ENCODE peak calls at places on chromosomes 4 and X, in eight cellular contexts. One of them, this sample, is unnamed.

GRCh38 chrX:148574247-148574973 is 74.0 kb downstream of the AFF2 start:
- DNase-seq in neural progenitor cell: no peak
- DNase-seq in activated T-cell treated with anti-CD3 and anti-CD28 coated beads, Interleukin-2, amount 50 U/mL, for 72 hours: no peak
- DNase-seq in psoas muscle: no peak
- DNase-seq in aorta: no peak
- DNase-seq in activated T-helper 1 cell treated with anti-CD3 and anti-CD28 coated beads, Interleukin-12 subunit alpha, Interleukin-12 subunit beta, Interleukin-2, Interleukin-4 antibody, amounts not matched to agents 30 ng/mL and 10 ng/mL and 1 ng/mL, durations not matched to agents 14 hours and 24 hours and 36 hours: no peak
- DNase-seq in Kasumi-1: no peak
- DNase-seq in T47D: no peak
- DNase-seq in this sample: no peak

GRCh38 chr4:160836431-160836830 is 1327.4 kb downstream of the FSTL5 start:
- DNase-seq in aorta: no peak
- DNase-seq in activated T-helper 1 cell treated with anti-CD3 and anti-CD28 coated beads, Interleukin-12 subunit alpha, Interleukin-12 subunit beta, Interleukin-2, Interleukin-4 antibody, amounts not matched to agents 30 ng/mL and 10 ng/mL and 1 ng/mL, durations not matched to agents 14 hours and 24 hours and 36 hours: no peak
- DNase-seq in Kasumi-1: no peak
- DNase-seq in activated T-cell treated with anti-CD3 and anti-CD28 coated beads, Interleukin-2, amount 50 U/mL, for 72 hours: no peak
- DNase-seq in neural progenitor cell: no peak
- DNase-seq in psoas muscle: no peak
- DNase-seq in T47D: peak; percentile 47
- DNase-seq in this sample: no peak

GRCh38 chr4:174930895-174931294 is 12.7 kb downstream of the ADAM29 start:
- DNase-seq in neural progenitor cell: no peak
- DNase-seq in Kasumi-1: no peak
- DNase-seq in activated T-helper 1 cell treated with anti-CD3 and anti-CD28 coated beads, Interleukin-12 subunit alpha, Interleukin-12 subunit beta, Interleukin-2, Interleukin-4 antibody, amounts not matched to agents 30 ng/mL and 10 ng/mL and 1 ng/mL, durations not matched to agents 14 hours and 24 hours and 36 hours: no peak
- DNase-seq in activated T-cell treated with anti-CD3 and anti-CD28 coated beads, Interleukin-2, amount 50 U/mL, for 72 hours: no peak
- DNase-seq in aorta: no peak
- DNase-seq in T47D: no peak
- DNase-seq in psoas muscle: no peak
- DNase-seq in this sample: no peak

GRCh38 chr4:47705326-47705981 is 132.4 kb downstream of the CORIN start:
- DNase-seq in Kasumi-1: peak; percentile 89
- DNase-seq in neural progenitor cell: peak; percentile 42
- DNase-seq in activated T-cell treated with anti-CD3 and anti-CD28 coated beads, Interleukin-2, amount 50 U/mL, for 72 hours: no peak
- DNase-seq in psoas muscle: no peak
- DNase-seq in T47D: peak; percentile 22
- DNase-seq in activated T-helper 1 cell treated with anti-CD3 and anti-CD28 coated beads, Interleukin-12 subunit alpha, Interleukin-12 subunit beta, Interleukin-2, Interleukin-4 antibody, amounts not matched to agents 30 ng/mL and 10 ng/mL and 1 ng/mL, durations not matched to agents 14 hours and 24 hours and 36 hours: no peak
- DNase-seq in aorta: no peak
- DNase-seq in this sample: peak; percentile 52

GRCh38 chr4:35063171-35063570 is 1181.1 kb downstream of the ARAP2 start:
- DNase-seq in activated T-cell treated with anti-CD3 and anti-CD28 coated beads, Interleukin-2, amount 50 U/mL, for 72 hours: no peak
- DNase-seq in T47D: no peak
- DNase-seq in Kasumi-1: no peak
- DNase-seq in psoas muscle: no peak
- DNase-seq in activated T-helper 1 cell treated with anti-CD3 and anti-CD28 coated beads, Interleukin-12 subunit alpha, Interleukin-12 subunit beta, Interleukin-2, Interleukin-4 antibody, amounts not matched to agents 30 ng/mL and 10 ng/mL and 1 ng/mL, durations not matched to agents 14 hours and 24 hours and 36 hours: no peak
- DNase-seq in neural progenitor cell: no peak
- DNase-seq in aorta: no peak
- DNase-seq in this sample: no peak

GRCh38 chr4:152516156-152516555 is 19.7 kb downstream of the FBXW7 start:
- DNase-seq in activated T-cell treated with anti-CD3 and anti-CD28 coated beads, Interleukin-2, amount 50 U/mL, for 72 hours: no peak
- DNase-seq in Kasumi-1: no peak
- DNase-seq in neural progenitor cell: peak; percentile 44
- DNase-seq in T47D: no peak
- DNase-seq in activated T-helper 1 cell treated with anti-CD3 and anti-CD28 coated beads, Interleukin-12 subunit alpha, Interleukin-12 subunit beta, Interleukin-2, Interleukin-4 antibody, amounts not matched to agents 30 ng/mL and 10 ng/mL and 1 ng/mL, durations not matched to agents 14 hours and 24 hours and 36 hours: no peak
- DNase-seq in aorta: no peak
- DNase-seq in psoas muscle: no peak
- DNase-seq in this sample: no peak

GRCh38 chr4:174764105-174764729 is 64.8 kb downstream of the GLRA3 start:
- DNase-seq in neural progenitor cell: peak; percentile 68
- DNase-seq in aorta: no peak
- DNase-seq in Kasumi-1: peak; percentile 78
- DNase-seq in T47D: peak; percentile 61
- DNase-seq in psoas muscle: no peak
- DNase-seq in activated T-cell treated with anti-CD3 and anti-CD28 coated beads, Interleukin-2, amount 50 U/mL, for 72 hours: no peak
- DNase-seq in activated T-helper 1 cell treated with anti-CD3 and anti-CD28 coated beads, Interleukin-12 subunit alpha, Interleukin-12 subunit beta, Interleukin-2, Interleukin-4 antibody, amounts not matched to agents 30 ng/mL and 10 ng/mL and 1 ng/mL, durations not matched to agents 14 hours and 24 hours and 36 hours: no peak
- DNase-seq in this sample: peak; percentile 70

GRCh38 chr4:164716901-164717300 is 37.0 kb upstream of the SMIM31 start:
- DNase-seq in activated T-cell treated with anti-CD3 and anti-CD28 coated beads, Interleukin-2, amount 50 U/mL, for 72 hours: no peak
- DNase-seq in T47D: peak; percentile 40
- DNase-seq in activated T-helper 1 cell treated with anti-CD3 and anti-CD28 coated beads, Interleukin-12 subunit alpha, Interleukin-12 subunit beta, Interleukin-2, Interleukin-4 antibody, amounts not matched to agents 30 ng/mL and 10 ng/mL and 1 ng/mL, durations not matched to agents 14 hours and 24 hours and 36 hours: no peak
- DNase-seq in psoas muscle: no peak
- DNase-seq in neural progenitor cell: peak; percentile 18
- DNase-seq in Kasumi-1: peak; percentile 29
- DNase-seq in aorta: no peak
- DNase-seq in this sample: peak; percentile 1

GRCh38 chrX:29397506-29397905 is 810.3 kb downstream of the IL1RAPL1 start:
- DNase-seq in activated T-cell treated with anti-CD3 and anti-CD28 coated beads, Interleukin-2, amount 50 U/mL, for 72 hours: no peak
- DNase-seq in neural progenitor cell: no peak
- DNase-seq in psoas muscle: no peak
- DNase-seq in Kasumi-1: no peak
- DNase-seq in T47D: no peak
- DNase-seq in activated T-helper 1 cell treated with anti-CD3 and anti-CD28 coated beads, Interleukin-12 subunit alpha, Interleukin-12 subunit beta, Interleukin-2, Interleukin-4 antibody, amounts not matched to agents 30 ng/mL and 10 ng/mL and 1 ng/mL, durations not matched to agents 14 hours and 24 hours and 36 hours: no peak
- DNase-seq in aorta: no peak
- DNase-seq in this sample: no peak

This sample was measured in AML-193.